ENCODE peak calls at places on chromosomes 1 and 21, in four cellular contexts. L is endothelial cell of umbilical vein, I is pancreas, B is fibroblast of lung. X is an unnamed sample.
A peak's percentile ranks its signal among the peaks of the same experiment; 100 is the strongest.

GRCh38 chr1:81731989-81732388 is 68.7 kb upstream of the ADGRL2 start:
- DNase-seq in B (no peak), I (no peak), L (peak; percentile 70), X (no peak)

GRCh38 chr1:18786149-18786548 is 73.3 kb downstream of the TAS1R2 start:
- DNase-seq in B (no peak), I (no peak), L (no peak), X (no peak)

GRCh38 chr1:67194209-67194863 is 28.1 kb downstream of the IL23R start:
- DNase-seq in L (no peak), I (no peak), B (no peak), X (no peak)

GRCh38 chr1:77834771-77835334 is 53.6 kb upstream of the NEXN start:
- DNase-seq in L (peak; percentile 72), I (peak; percentile 19), B (peak; percentile 94), X (no peak)

GRCh38 chr1:76611782-76612445 is 255.4 kb upstream of the ST6GALNAC5 start:
- DNase-seq in L (no peak), I (peak; percentile 5), B (no peak), X (no peak)

GRCh38 chr1:46539968-46540367 is 11.5 kb downstream of the KNCN start:
- DNase-seq in B (peak; percentile 52), L (no peak), I (no peak), X (no peak)

GRCh38 chr1:164755674-164756073 is 196.7 kb downstream of the PBX1 start:
- DNase-seq in L (no peak), I (no peak), B (no peak), X (no peak)

GRCh38 chr1:72281144-72281543 is 1.2 kb downstream of the NEGR1 start:
- DNase-seq in L (peak; percentile 33), I (no peak), B (peak; percentile 5), X (no peak)

GRCh38 chr1:221669441-221669840 is 72.4 kb downstream of the DUSP10 start:
- DNase-seq in B (no peak), L (no peak), I (no peak), X (no peak)

GRCh38 chr1:201537966-201538617 is 835 bp upstream of the NAV1 start:
- DNase-seq in B (no peak), L (peak; percentile 71), I (no peak), X (no peak)

GRCh38 chr1:31502926-31503511 is 73.3 kb upstream of the TINAGL1 start:
- DNase-seq in B (no peak), L (no peak), I (no peak), X (no peak)

GRCh38 chr1:147567594-147568381 is 26.5 kb downstream of the BCL9 start:
- DNase-seq in I (peak; percentile 6), L (no peak), B (no peak), X (no peak)

GRCh38 chr1:87335175-87335992 is 6.7 kb downstream of the LMO4 start:
- DNase-seq in I (peak; percentile 50), B (peak; percentile 40), L (peak; percentile 42), X (peak; percentile 36)

GRCh38 chr1:87333692-87334347 is 5.1 kb downstream of the LMO4 start:
- DNase-seq in I (no peak), B (peak; percentile 44), L (no peak), X (no peak)

GRCh38 chr1:87336623-87337067 is 8.0 kb downstream of the LMO4 start:
- DNase-seq in I (no peak), B (peak; percentile 44), L (no peak), X (no peak)

GRCh38 chr1:87331319-87332269 is 2.9 kb downstream of the LMO4 start:
- DNase-seq in B (peak; percentile 79), L (peak; percentile 67), I (peak; percentile 73), X (peak; percentile 77)

GRCh38 chr1:87334351-87335174 is 5.9 kb downstream of the LMO4 start:
- DNase-seq in L (peak; percentile 39), I (no peak), B (peak; percentile 42), X (no peak)
- TF ChIP-seq CTCF in L (no peak), I (no peak), B (no peak), X (no peak)

GRCh38 chr21:42003051-42003461 is 7.1 kb downstream of the ZBTB21 start:
- DNase-seq in B (no peak), I (no peak), L (no peak), X (no peak)

GRCh38 chr21:42000908-42001307 is 9.3 kb downstream of the ZBTB21 start:
- DNase-seq in I (no peak), L (no peak), B (no peak), X (no peak)

GRCh38 chr21:42001781-42002180 is 8.4 kb downstream of the ZBTB21 start:
- DNase-seq in L (no peak), I (no peak), B (no peak), X (no peak)

GRCh38 chr21:42004406-42005199 is 5.6 kb downstream of the ZBTB21 start:
- DNase-seq in B (no peak), L (no peak), I (no peak), X (no peak)

GRCh38 chr21:42002421-42002958 is 7.7 kb downstream of the ZBTB21 start:
- DNase-seq in I (no peak), L (no peak), B (peak; percentile 72), X (no peak)
- H3K36me3 ChIP-seq in I (no peaks in the 10 kb centered on the region), L (peaks cover 4% of the 10 kb centered on the region), B (peaks cover 2% of the 10 kb centered on the region), X (peaks cover 3% of the 10 kb centered on the region)

DNA sequence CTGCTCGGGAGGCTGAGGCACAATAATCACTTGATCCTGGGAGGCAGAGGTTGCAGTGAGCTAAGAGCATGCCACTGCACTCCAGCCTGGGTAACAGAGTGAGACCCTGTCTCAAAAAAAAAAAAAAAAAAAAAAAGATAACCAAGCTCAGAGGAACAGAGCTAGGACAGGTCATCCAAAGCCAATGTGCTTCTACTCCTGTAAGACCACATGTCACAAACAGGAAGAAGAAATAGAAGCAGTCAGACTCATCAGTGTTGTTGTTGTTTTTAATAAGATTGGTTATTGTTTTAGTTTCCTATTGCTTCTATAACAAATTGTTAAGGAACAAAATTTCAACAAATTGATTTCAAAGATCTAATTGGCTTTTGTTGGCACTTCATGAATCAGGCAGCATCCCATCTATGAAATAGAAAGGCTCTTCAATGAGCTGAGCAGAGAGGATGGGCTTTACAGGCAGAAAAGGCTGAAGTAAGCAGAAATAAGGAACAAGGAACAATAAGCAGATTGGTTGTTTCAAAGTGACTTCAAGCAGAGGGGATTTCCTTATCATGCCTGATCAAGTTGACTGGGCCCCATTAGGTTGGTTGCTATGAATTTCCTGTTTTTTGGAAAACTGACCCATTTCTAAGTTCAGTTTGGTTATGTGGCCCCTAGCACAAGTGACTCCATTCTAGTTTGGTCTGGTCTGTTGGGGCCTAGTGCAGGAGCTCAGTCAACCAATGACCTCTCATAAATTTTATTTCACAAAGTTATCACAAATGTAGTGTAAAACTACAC is 6.0 kb upstream of the AKNAD1 start:
- DNase-seq in I (no peak), L (no peak), B (no peak), X (no peak)
- H3K4me1 ChIP-seq in I (no peaks in the 10 kb centered on the region), L (no peaks in the 10 kb centered on the region), B (no peaks in the 10 kb centered on the region), X (peaks cover 21% of the 10 kb centered on the region)

DNA sequence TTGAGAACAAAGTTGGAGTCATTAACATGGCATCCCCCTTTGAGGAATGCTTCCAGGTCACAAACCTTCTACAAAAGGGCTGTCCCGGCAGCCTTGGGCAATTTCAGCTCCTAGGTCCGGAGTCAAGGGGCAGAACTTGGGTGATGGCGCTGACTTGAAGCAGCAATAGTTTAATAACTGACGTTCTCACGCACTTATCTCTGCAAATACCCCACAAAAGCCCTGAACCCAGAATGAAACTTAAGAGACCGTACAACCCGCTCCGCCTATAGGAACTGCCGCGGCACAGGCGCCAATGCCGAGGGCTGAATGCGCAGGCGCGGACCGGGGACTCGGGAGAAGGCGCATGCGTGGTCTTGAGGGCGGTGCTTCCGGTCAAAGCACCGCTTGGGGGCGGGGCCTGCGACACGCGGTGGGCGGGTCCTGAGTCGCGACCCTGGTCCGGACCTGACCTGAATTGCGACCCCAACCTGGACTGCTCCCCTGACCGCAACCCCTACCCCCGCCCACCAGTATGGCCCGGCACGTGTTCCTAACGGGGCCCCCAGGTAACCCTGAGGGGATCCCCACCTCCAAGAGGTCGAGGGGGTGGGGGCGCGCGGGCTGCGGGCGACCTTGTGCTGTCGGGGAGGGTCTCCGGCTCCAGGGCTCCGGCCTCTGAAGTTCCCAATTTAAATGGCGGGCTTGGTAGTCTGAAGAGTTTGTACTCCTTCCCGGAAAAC is at the start of gene NTPCR:
- DNase-seq in L (peak; percentile 96), B (peak; percentile 92), I (peak; percentile 87), X (peak; percentile 97)
- TF ChIP-seq CTCF in L (no peak), B (no peak), I (no peak), X (no peak)

DNA sequence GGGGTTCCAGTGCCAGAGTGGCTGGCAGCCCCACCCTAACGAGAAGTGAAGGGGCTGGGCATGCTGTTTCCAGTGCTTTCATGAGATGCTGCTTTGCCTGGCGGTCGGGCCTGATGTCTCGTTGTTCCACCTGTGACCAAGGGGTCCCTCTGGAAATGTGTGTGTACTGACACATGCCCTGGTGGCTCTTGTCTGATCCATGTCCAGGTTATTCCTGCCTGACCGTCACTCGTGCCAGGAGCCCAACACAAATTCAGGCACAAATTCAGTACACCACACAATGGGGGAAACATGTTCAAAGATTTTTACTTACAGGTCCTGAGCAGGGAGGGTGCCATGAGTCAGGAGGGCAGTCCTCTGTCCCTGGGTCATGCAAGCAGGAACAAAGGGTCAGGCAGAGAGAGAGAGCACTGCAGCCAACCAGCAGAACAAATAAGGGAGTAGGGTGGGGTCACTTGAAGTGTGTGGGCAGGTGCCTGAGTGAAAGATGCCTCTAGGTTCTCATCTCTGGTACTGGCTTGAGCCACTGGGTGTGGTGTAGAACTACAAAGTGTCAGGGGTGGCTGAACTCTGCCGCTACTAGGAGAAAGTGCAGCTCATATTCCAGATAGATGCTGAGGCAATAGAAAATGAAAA is 76.4 kb downstream of the ADARB1 start:
- DNase-seq in B (no peak), L (no peak), I (no peak), X (no peak)
- H3K36me3 ChIP-seq in B (no peaks in the 10 kb centered on the region), L (peaks cover 8% of the 10 kb centered on the region), I (no peaks in the 10 kb centered on the region), X (no peaks in the 10 kb centered on the region)

GRCh38 chr1:160115545-160116276 is at the start of gene ATP1A2:
- DNase-seq in B (peak; percentile 39), I (no peak), L (no peak), X (no peak)

GRCh38 chr1:160118928-160119327 is 3.4 kb downstream of the ATP1A2 start:
- DNase-seq in L (no peak), I (no peak), B (no peak), X (no peak)

GRCh38 chr1:160117300-160117699 is 1.7 kb downstream of the ATP1A2 start:
- DNase-seq in L (no peak), I (no peak), B (no peak), X (no peak)

GRCh38 chr1:160117709-160118183 is 2.2 kb downstream of the ATP1A2 start:
- DNase-seq in I (no peak), B (peak; percentile 79), L (no peak), X (no peak)

GRCh38 chr1:160116277-160117147 is 953 bp downstream of the ATP1A2 start:
- DNase-seq in L (no peak), I (no peak), B (peak; percentile 67), X (no peak)
- H3K4me1 ChIP-seq in L (no peaks in the 10 kb centered on the region), I (no peaks in the 10 kb centered on the region), B (no peaks in the 10 kb centered on the region), X (peaks cover 4% of the 10 kb centered on the region)

DNA sequence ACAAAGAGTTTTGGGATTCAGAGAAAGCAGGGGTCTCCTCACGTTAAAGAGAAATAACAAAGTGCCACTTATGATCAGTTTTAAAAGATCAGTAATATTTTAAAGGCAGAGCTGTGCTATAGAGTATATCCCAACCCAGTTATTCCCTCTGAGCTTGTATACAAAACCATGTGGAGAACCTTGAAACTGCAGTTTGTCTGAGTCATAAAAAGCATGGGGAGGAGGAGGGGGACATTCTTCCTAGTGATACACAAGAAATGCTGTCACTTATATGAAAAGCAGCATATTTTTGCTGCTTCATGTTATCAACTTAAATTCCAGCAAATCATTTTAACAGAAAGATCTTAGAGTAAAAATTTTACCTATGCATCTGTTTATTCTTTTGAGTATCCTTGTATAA is 244.5 kb downstream of the GPR52 start:
- DNase-seq in L (no peak), B (peak; percentile 41), I (no peak), X (no peak)
- TF ChIP-seq CTCF in L (no peak), B (peak; percentile 12), I (no peak), X (no peak)

GRCh38 chr1:225508538-225509375 is 80.9 kb upstream of the LBR start:
- DNase-seq in B (peak; percentile 99), L (peak; percentile 97), I (peak; percentile 46), X (no peak)
- H3K36me3 ChIP-seq in B (no peaks in the 10 kb centered on the region), L (peaks cover 4% of the 10 kb centered on the region), I (no peaks in the 10 kb centered on the region), X (no peaks in the 10 kb centered on the region)

GRCh38 chr1:184878602-184879001 is 95.7 kb downstream of the NIBAN1 start:
- DNase-seq in B (no peak), L (no peak), I (no peak), X (no peak)
- H3K4me1 ChIP-seq in B (no peaks in the 10 kb centered on the region), L (no peaks in the 10 kb centered on the region), I (peaks cover 31% of the 10 kb centered on the region), X (no peaks in the 10 kb centered on the region)

X was measured in Caco-2.